ENCODE peak calls at places on chromosomes 2 and 18, in ten cellular contexts. T is stimulated activated CD4-positive, alpha-beta T cell treated with anti-CD3 and anti-CD28 coated beads, TNF-alpha, amount 100 ng/mL, for 1 hour; B is PC-9; Q is aorta; G is fibroblast of lung; D is IMR-90; I is BE2C; C is T-helper 2 cell; N is DMS153; S is GM12891. L is an unnamed sample.

GRCh38 chr2:15425707-15426106 is 135.4 kb downstream of the NBAS start:
- DNase-seq in N (no peak), C (no peak), Q (no peak), D (no peak), B (no peak), I (no peak), G (no peak), S (no peak), T (no peak), L (no peak)

GRCh38 chr2:40363631-40364030 is 88.3 kb downstream of the SLC8A1 start:
- DNase-seq in I (no peak), B (no peak), N (no peak), Q (no peak), C (no peak), S (no peak), D (peak; percentile 40), T (no peak), G (peak; percentile 82), L (no peak)

GRCh38 chr2:230472619-230473018 is 56.6 kb downstream of the SP100 start:
- DNase-seq in I (no peak), S (no peak), G (peak; percentile 75), N (no peak), C (no peak), B (peak; percentile 18), Q (no peak), T (no peak), D (peak; percentile 59), L (no peak)

GRCh38 chr2:120902532-120903088 is 166.9 kb downstream of the GLI2 start:
- DNase-seq in I (peak; percentile 36), S (no peak), B (no peak), D (no peak), T (no peak), G (no peak), Q (peak; percentile 25), N (no peak), C (no peak), L (no peak)

GRCh38 chr18:53649621-53650020 is 574.8 kb downstream of the MBD2 start:
- DNase-seq in B (no peak), G (no peak), S (no peak), C (no peak), T (no peak), D (no peak), I (no peak), N (no peak), Q (no peak), L (no peak)

GRCh38 chr18:12278153-12278764 is 24.1 kb downstream of the CIDEA start:
- DNase-seq in N (no peak), C (no peak), T (no peak), Q (no peak), I (no peak), G (no peak), S (no peak), B (no peak), D (peak; percentile 13), L (no peak)

GRCh38 chr2:18474690-18475089 is 85.8 kb downstream of the RDH14 start:
- DNase-seq in S (no peak), Q (no peak), T (no peak), D (peak; percentile 29), G (peak; percentile 35), N (no peak), C (no peak), I (no peak), B (no peak), L (no peak)

GRCh38 chr18:48575301-48575657 is 36.4 kb downstream of the CTIF start:
- DNase-seq in B (no peak), C (no peak), S (no peak), I (peak; percentile 56), T (no peak), G (no peak), D (no peak), N (no peak), Q (no peak), L (no peak)

GRCh38 chr2:101223814-101224231 is 28.9 kb upstream of the CNOT11 start:
- DNase-seq in N (no peak), Q (no peak), D (no peak), I (no peak), G (peak; percentile 22), B (no peak), T (no peak), C (peak; percentile 65), S (peak; percentile 47), L (no peak)

GRCh38 chr2:5374736-5375135 is 317.4 kb upstream of the SOX11 start:
- DNase-seq in B (no peak), Q (no peak), I (no peak), G (no peak), N (no peak), S (no peak), T (no peak), D (no peak), C (no peak), L (no peak)

GRCh38 chr2:200810252-200810650 is 1.5 kb upstream of the BZW1 start:
- DNase-seq in D (peak; percentile 93), I (no peak), S (no peak), N (no peak), G (peak; percentile 87), T (no peak), Q (no peak), C (no peak), B (no peak), L (no peak)